ENCODE peak calls at places on chromosomes 12 and 14, in ten cellular contexts. H is A172; T is fibroblast of mammary gland; Z is CD8-positive, alpha-beta T cell; M is NCI-H774; Q is NCI-H748 treated with DMSO at 0.1 percent for 48 hours; C is neuronal stem cell; W is NCI-H146; D is retinal pigment epithelial cell; A is GOT3. O is an unnamed sample.

GRCh38 chr12:19002192-19002591 is 127.3 kb upstream of the PLEKHA5 start:
- DNase-seq in C (no peak), M (no peak), Q (no peak), H (no peak), A (no peak), W (no peak), T (peak), D (peak), Z (no peak), O (no peak)

GRCh38 chr12:2493086-2493485 is 301.7 kb upstream of the FKBP4 start:
- DNase-seq in A (no peak), M (no peak), Z (no peak), D (no peak), Q (no peak), W (no peak), H (no peak), C (no peak), T (no peak), O (no peak)

GRCh38 chr12:57475271-57476161 is 4.2 kb downstream of the ARHGAP9 start:
- DNase-seq in Z (no peak), W (peak), H (no peak), Q (no peak), T (peak), D (peak), A (no peak), C (no peak), M (no peak), O (no peak)

GRCh38 chr12:6828671-6829531 is 694 bp downstream of the P3H3 start:
- DNase-seq in Q (no peak), T (peak), M (peak), C (no peak), A (no peak), W (peak), Z (no peak), H (no peak), D (no peak), O (no peak)

GRCh38 chr12:128784030-128784770 is 39.6 kb downstream of the SLC15A4 start:
- DNase-seq in T (peak), W (no peak), C (no peak), Q (no peak), H (peak), Z (no peak), D (no peak), M (no peak), A (no peak), O (no peak)

GRCh38 chr12:107359382-107359781 is 266.0 kb upstream of the CRY1 start:
- DNase-seq in M (no peak), H (peak), T (peak), W (no peak), D (no peak), Z (no peak), Q (no peak), C (no peak), A (no peak), O (no peak)

GRCh38 chr14:102933618-102934231 is 11.3 kb downstream of the AMN start:
- DNase-seq in T (no peak), M (no peak), D (no peak), Q (no peak), A (no peak), H (no peak), C (no peak), W (no peak), Z (no peak), O (no peak)

GRCh38 chr12:74021937-74022336 is 515.7 kb upstream of the ATXN7L3B start:
- DNase-seq in C (peak), M (no peak), D (peak), H (peak), Z (no peak), T (peak), Q (peak), W (peak), A (no peak), O (no peak)

GRCh38 chr14:22781606-22782000 is 15.1 kb downstream of the OXA1L start:
- DNase-seq in W (no peak), T (peak), A (no peak), C (no peak), Z (no peak), D (no peak), M (no peak), H (peak), Q (no peak), O (no peak)

GRCh38 chr14:91286530-91286937 is 42.0 kb upstream of the GPR68 start:
- DNase-seq in Z (peak), W (peak), T (peak), A (no peak), D (no peak), Q (peak), M (peak), C (peak), H (peak), O (peak)

GRCh38 chr12:24991209-24992049 is 42.5 kb upstream of the BCAT1 start:
- DNase-seq in T (peak), C (peak), A (no peak), D (peak), Q (peak), Z (no peak), W (peak), M (peak), H (peak), O (peak)

GRCh38 chr12:26631846-26632245 is 201.1 kb downstream of the ITPR2 start:
- DNase-seq in T (no peak), D (no peak), W (peak), C (no peak), A (no peak), H (no peak), M (no peak), Q (no peak), Z (no peak), O (no peak)

GRCh38 chr12:70948236-70948975 is 27.9 kb upstream of the PTPRR start:
- DNase-seq in T (no peak), A (no peak), H (no peak), D (no peak), Z (no peak), W (no peak), C (no peak), M (no peak), Q (no peak), O (no peak)

GRCh38 chr14:36383674-36384421 is 63.4 kb upstream of the MBIP start:
- DNase-seq in A (no peak), D (no peak), T (no peak), C (no peak), H (no peak), Q (no peak), Z (no peak), M (no peak), W (no peak), O (no peak)

GRCh38 chr14:81594012-81594411 is 60.4 kb upstream of the SEL1L start:
- DNase-seq in H (no peak), W (no peak), C (peak), Z (no peak), T (peak), Q (no peak), M (no peak), A (no peak), D (peak), O (no peak)

GRCh38 chr12:1628671-1629337 is at the start of gene WNT5B:
- DNase-seq in H (no peak), M (no peak), D (no peak), C (no peak), T (no peak), W (no peak), Q (no peak), A (no peak), Z (no peak), O (no peak)